ENCODE peak calls at places on chromosome 10, in five cellular contexts. One of them, this sample, is unnamed.
A peak's percentile ranks its signal among the peaks of the same experiment; 100 is the strongest.

GRCh38 chr10:48289652-48290238 is 15.2 kb upstream of the FRMPD2 start:
- DNase-seq in activated gamma-delta T cell treated with Interleukin-2 at 50 U/mL for 16 hours: peak; percentile 36
- DNase-seq in A549: peak; percentile 68
- DNase-seq in kidney epithelial cell: no peak
- DNase-seq in CMK: peak; percentile 41
- DNase-seq in this sample: peak; percentile 74

GRCh38 chr10:1390200-1390599 is 334.0 kb downstream of the WDR37 start:
- DNase-seq in activated gamma-delta T cell treated with Interleukin-2 at 50 U/mL for 16 hours: no peak
- DNase-seq in A549: no peak
- DNase-seq in kidney epithelial cell: no peak
- DNase-seq in CMK: no peak
- DNase-seq in this sample: no peak

GRCh38 chr10:68251146-68251545 is 19.2 kb upstream of the ATOH7 start:
- DNase-seq in activated gamma-delta T cell treated with Interleukin-2 at 50 U/mL for 16 hours: no peak
- DNase-seq in A549: no peak
- DNase-seq in kidney epithelial cell: no peak
- DNase-seq in CMK: no peak
- DNase-seq in this sample: no peak

GRCh38 chr10:13184726-13185514 is 23.6 kb downstream of the MCM10 start:
- DNase-seq in activated gamma-delta T cell treated with Interleukin-2 at 50 U/mL for 16 hours: no peak
- DNase-seq in A549: no peak
- DNase-seq in kidney epithelial cell: no peak
- DNase-seq in CMK: no peak
- DNase-seq in this sample: peak; percentile 40

GRCh38 chr10:31623466-31623865 is 304.4 kb downstream of the ZEB1 start:
- DNase-seq in activated gamma-delta T cell treated with Interleukin-2 at 50 U/mL for 16 hours: no peak
- DNase-seq in A549: no peak
- DNase-seq in kidney epithelial cell: no peak
- DNase-seq in CMK: no peak
- DNase-seq in this sample: no peak

GRCh38 chr10:131832056-131832685 is 68.6 kb upstream of the PPP2R2D start:
- DNase-seq in activated gamma-delta T cell treated with Interleukin-2 at 50 U/mL for 16 hours: no peak
- DNase-seq in A549: no peak
- DNase-seq in kidney epithelial cell: no peak
- DNase-seq in CMK: no peak
- DNase-seq in this sample: no peak

GRCh38 chr10:6707329-6707728 is 127.3 kb upstream of the PRKCQ start:
- DNase-seq in activated gamma-delta T cell treated with Interleukin-2 at 50 U/mL for 16 hours: no peak
- DNase-seq in A549: no peak
- DNase-seq in kidney epithelial cell: no peak
- DNase-seq in CMK: no peak
- DNase-seq in this sample: no peak

GRCh38 chr10:92290076-92290836 is 622 bp downstream of the CPEB3 start:
- DNase-seq in activated gamma-delta T cell treated with Interleukin-2 at 50 U/mL for 16 hours: peak; percentile 23
- DNase-seq in A549: peak; percentile 43
- DNase-seq in kidney epithelial cell: no peak
- DNase-seq in CMK: no peak
- DNase-seq in this sample: peak; percentile 42

GRCh38 chr10:73628405-73628804 is 12.9 kb downstream of the MYOZ1 start:
- DNase-seq in activated gamma-delta T cell treated with Interleukin-2 at 50 U/mL for 16 hours: no peak
- DNase-seq in A549: no peak
- DNase-seq in kidney epithelial cell: no peak
- DNase-seq in CMK: no peak
- DNase-seq in this sample: no peak